ENCODE peak calls at places on chromosomes 1 and 21, in four cellular contexts. M is non-pigmented ciliary epithelial cell, J is MG63, G is WERI-Rb-1. U is an unnamed sample.

GRCh38 chr1:202713110-202713509 is 2.9 kb upstream of the SYT2 start:
- DNase-seq in G (no peak), M (no peak), J (peak), U (no peak)

GRCh38 chr1:161217831-161218230 is 2.7 kb downstream of the FCER1G start:
- DNase-seq in G (no peak), J (no peak), M (no peak), U (no peak)

GRCh38 chr1:156337052-156337887 is 822 bp downstream of the CCT3 start:
- DNase-seq in M (no peak), G (no peak), J (peak), U (no peak)

GRCh38 chr1:19128965-19129514 is 81.0 kb downstream of the UBR4 start:
- DNase-seq in J (no peak), M (no peak), G (no peak), U (no peak)

GRCh38 chr1:19794583-19794982 is 5.1 kb downstream of the TMCO4 start:
- DNase-seq in G (no peak), J (no peak), M (no peak), U (no peak)

GRCh38 chr1:241639653-241640148 is 468 bp downstream of the CHML start:
- DNase-seq in J (peak), G (peak), M (no peak), U (peak)

GRCh38 chr1:115710859-115711624 is 57.5 kb downstream of the CASQ2 start:
- DNase-seq in J (no peak), G (no peak), M (no peak), U (no peak)

GRCh38 chr1:110135268-110136065 is 14.8 kb upstream of the SLC6A17 start:
- DNase-seq in J (peak), M (no peak), G (no peak), U (no peak)

GRCh38 chr1:229342902-229343587 is at the start of gene CCSAP:
- DNase-seq in M (no peak), J (peak), G (peak), U (peak)

GRCh38 chr1:41366428-41367101 is 5.3 kb downstream of the FOXO6 start:
- DNase-seq in G (no peak), J (no peak), M (no peak), U (peak)

GRCh38 chr1:101905298-101905794 is 91.4 kb downstream of the OLFM3 start:
- DNase-seq in J (no peak), M (no peak), G (no peak), U (no peak)

GRCh38 chr1:25651824-25652741 is 35.5 kb downstream of the MAN1C1 start:
- DNase-seq in J (no peak), M (no peak), G (no peak), U (peak)

GRCh38 chr21:45332981-45333582 is 45.4 kb upstream of the POFUT2 start:
- DNase-seq in M (no peak), J (no peak), G (no peak), U (no peak)

GRCh38 chr1:247494746-247495145 is 36.8 kb upstream of the OR2B11 start:
- DNase-seq in G (no peak), J (no peak), M (no peak), U (no peak)

GRCh38 chr1:103489881-103490280 is 35.6 kb upstream of the RNPC3 start:
- DNase-seq in J (no peak), M (no peak), G (no peak), U (no peak)

GRCh38 chr1:92486251-92487077 is at the start of gene GFI1:
- DNase-seq in G (no peak), J (peak), M (no peak), U (no peak)

GRCh38 chr1:48665743-48666142 is 110.9 kb downstream of the BEND5 start:
- DNase-seq in M (no peak), J (no peak), G (no peak), U (no peak)

GRCh38 chr1:200802865-200803512 is 64.3 kb downstream of the CAMSAP2 start:
- DNase-seq in M (peak), J (peak), G (peak), U (peak)

GRCh38 chr1:226653311-226653921 is 85.7 kb downstream of the ITPKB start:
- DNase-seq in G (no peak), J (no peak), M (no peak), U (no peak)

GRCh38 chr21:45455321-45456013 is 50.5 kb downstream of the COL18A1 start:
- DNase-seq in G (peak), M (no peak), J (peak), U (no peak)

GRCh38 chr1:185895208-185895900 is 161.2 kb downstream of the HMCN1 start:
- DNase-seq in J (no peak), M (no peak), G (no peak), U (no peak)

GRCh38 chr1:204218552-204218951 is 4.8 kb upstream of the GOLT1A start:
- DNase-seq in J (no peak), M (no peak), G (no peak), U (no peak)

GRCh38 chr1:71809085-71809484 is 473.3 kb downstream of the NEGR1 start:
- DNase-seq in G (no peak), M (no peak), J (no peak), U (no peak)

GRCh38 chr1:49048188-49048587 is 271.5 kb upstream of the BEND5 start:
- DNase-seq in J (no peak), G (peak), M (no peak), U (no peak)

GRCh38 chr1:156083800-156084790 is 1.8 kb upstream of the MEX3A start:
- DNase-seq in G (no peak), M (no peak), J (no peak), U (no peak)

GRCh38 chr1:105632342-105633196 is 1423.9 kb upstream of the PRMT6 start:
- DNase-seq in M (no peak), J (no peak), G (no peak), U (no peak)

GRCh38 chr1:226606311-226607267 is 58.0 kb downstream of the STUM start:
- DNase-seq in G (no peak), M (no peak), J (no peak), U (no peak)

GRCh38 chr1:161374373-161374772 is 6.7 kb upstream of the CFAP126 start:
- DNase-seq in G (no peak), M (no peak), J (no peak), U (no peak)

GRCh38 chr1:243254233-243254926 is 701 bp downstream of the CEP170 start:
- DNase-seq in J (peak), M (no peak), G (peak), U (peak)

U was measured in nucleus accumbens.